ENCODE peak calls at places on chromosomes 13 and 19, in four cellular contexts. One of them, this sample, is unnamed. For H3K27me3, the result is how much of the 10 kb centered on the place peaks cover.

GRCh38 chr19:45785097-45785496 is 2.8 kb upstream of the DMPK start:
- DNase-seq in AG04450: no peak
- DNase-seq in psoas muscle: no peak
- DNase-seq in keratinocyte: no peak
- DNase-seq in this sample: no peak

GRCh38 chr19:42657551-42657950 is 62.8 kb upstream of the CEACAM8 start:
- DNase-seq in psoas muscle: no peak
- DNase-seq in AG04450: no peak
- DNase-seq in keratinocyte: no peak
- DNase-seq in this sample: no peak

GRCh38 chr13:52010890-52011689 is at the start of gene ATP7B:
- DNase-seq in AG04450: no peak
- DNase-seq in psoas muscle: peak
- DNase-seq in keratinocyte: no peak
- DNase-seq in this sample: no peak

GRCh38 chr13:48403151-48403631 is 9.7 kb downstream of the LPAR6 start:
- DNase-seq in psoas muscle: no peak
- DNase-seq in keratinocyte: no peak
- DNase-seq in AG04450: no peak
- DNase-seq in this sample: no peak

GRCh38 chr13:25778808-25779207 is 273.0 kb downstream of the SHISA2 start:
- DNase-seq in keratinocyte: no peak
- DNase-seq in psoas muscle: no peak
- DNase-seq in AG04450: no peak
- DNase-seq in this sample: no peak

GRCh38 chr13:58977085-58977484 is 1186.6 kb downstream of the DIAPH3 start:
- DNase-seq in AG04450: no peak
- DNase-seq in psoas muscle: no peak
- DNase-seq in keratinocyte: no peak
- DNase-seq in this sample: no peak

GRCh38 chr19:53908106-53908932 is 759 bp upstream of the CACNG7 start:
- DNase-seq in keratinocyte: no peak
- DNase-seq in psoas muscle: peak
- DNase-seq in AG04450: peak
- DNase-seq in this sample: no peak

GRCh38 chr13:31433756-31434155 is 234.0 kb downstream of the B3GLCT start:
- DNase-seq in AG04450: no peak
- DNase-seq in psoas muscle: no peak
- DNase-seq in keratinocyte: no peak
- DNase-seq in this sample: no peak

GRCh38 chr13:48334534-48335127 is 31.1 kb downstream of the RB1 start:
- DNase-seq in AG04450: no peak
- DNase-seq in psoas muscle: no peak
- DNase-seq in keratinocyte: peak
- DNase-seq in this sample: peak

GRCh38 chr19:6223461-6224307 is 56.1 kb downstream of the MLLT1 start:
- DNase-seq in psoas muscle: peak
- DNase-seq in keratinocyte: no peak
- DNase-seq in AG04450: no peak
- DNase-seq in this sample: no peak

GRCh38 chr19:49104229-49104864 is 9.8 kb upstream of the LIN7B start:
- DNase-seq in psoas muscle: no peak
- DNase-seq in keratinocyte: no peak
- DNase-seq in AG04450: no peak
- DNase-seq in this sample: no peak

GRCh38 chr19:18519962-18520847 is 1.7 kb downstream of the ELL start:
- DNase-seq in psoas muscle: peak
- DNase-seq in keratinocyte: peak
- DNase-seq in AG04450: peak
- DNase-seq in this sample: peak

GRCh38 chr13:98039261-98039660 is 85.8 kb downstream of the IPO5 start:
- DNase-seq in keratinocyte: no peak
- DNase-seq in psoas muscle: no peak
- DNase-seq in AG04450: no peak
- DNase-seq in this sample: no peak

GRCh38 chr13:110676511-110677204 is 29.3 kb downstream of the CARS2 start:
- DNase-seq in keratinocyte: no peak
- DNase-seq in psoas muscle: no peak
- DNase-seq in AG04450: no peak
- DNase-seq in this sample: no peak

GRCh38 chr19:50328257-50329145 is 676 bp downstream of the KCNC3 start:
- DNase-seq in AG04450: no peak
- DNase-seq in keratinocyte: no peak
- DNase-seq in psoas muscle: no peak
- DNase-seq in this sample: no peak

GRCh38 chr19:18385675-18386542 is at the start of gene GDF15:
- DNase-seq in keratinocyte: no peak
- DNase-seq in AG04450: peak
- DNase-seq in psoas muscle: peak
- DNase-seq in this sample: peak

GRCh38 chr19:5923356-5923755 is 9.3 kb downstream of the CAPS start:
- DNase-seq in keratinocyte: no peak
- DNase-seq in psoas muscle: no peak
- DNase-seq in AG04450: no peak
- DNase-seq in this sample: no peak

GRCh38 chr13:85737952-85738351 is 61.3 kb downstream of the SLITRK6 start:
- DNase-seq in psoas muscle: no peak
- DNase-seq in AG04450: no peak
- DNase-seq in keratinocyte: no peak
- DNase-seq in this sample: no peak

GRCh38 chr19:11025006-11025405 is 64.2 kb downstream of the SMARCA4 start:
- DNase-seq in AG04450: no peak
- DNase-seq in keratinocyte: no peak
- DNase-seq in psoas muscle: no peak
- DNase-seq in this sample: no peak

GRCh38 chr13:30049692-30050091 is 199.3 kb upstream of the UBL3 start:
- DNase-seq in AG04450: no peak
- DNase-seq in psoas muscle: no peak
- DNase-seq in keratinocyte: no peak
- DNase-seq in this sample: no peak

GRCh38 chr13:71610876-71611275 is 256.1 kb downstream of the DACH1 start:
- DNase-seq in keratinocyte: no peak
- DNase-seq in psoas muscle: no peak
- DNase-seq in AG04450: no peak
- DNase-seq in this sample: no peak

GRCh38 chr19:28727133-28727834 is 485.7 kb downstream of the UQCRFS1 start:
- DNase-seq in keratinocyte: no peak
- DNase-seq in psoas muscle: no peak
- DNase-seq in AG04450: no peak
- DNase-seq in this sample: no peak

GRCh38 chr19:2983351-2984195 is 6.2 kb downstream of the TLE6 start:
- DNase-seq in psoas muscle: peak
- DNase-seq in AG04450: no peak
- DNase-seq in keratinocyte: no peak
- DNase-seq in this sample: no peak

GRCh38 chr19:29380581-29380980 is 145.2 kb upstream of the VSTM2B start:
- DNase-seq in keratinocyte: no peak
- DNase-seq in psoas muscle: no peak
- DNase-seq in AG04450: no peak
- DNase-seq in this sample: no peak

GRCh38 chr13:82627183-82627582 is 1255.1 kb downstream of the SLITRK1 start:
- DNase-seq in psoas muscle: no peak
- DNase-seq in AG04450: peak
- DNase-seq in keratinocyte: no peak
- DNase-seq in this sample: peak

GRCh38 chr13:40401911-40402776 is 264.3 kb downstream of the FOXO1 start:
- DNase-seq in AG04450: peak
- DNase-seq in keratinocyte: no peak
- DNase-seq in psoas muscle: peak
- DNase-seq in this sample: peak

GRCh38 chr13:20997301-20998061 is 63.9 kb downstream of the LATS2 start:
- DNase-seq in keratinocyte: peak
- DNase-seq in psoas muscle: peak
- DNase-seq in AG04450: peak
- DNase-seq in this sample: peak

GRCh38 chr13:85521586-85521985 is 277.6 kb downstream of the SLITRK6 start:
- DNase-seq in psoas muscle: no peak
- DNase-seq in AG04450: no peak
- DNase-seq in keratinocyte: no peak
- DNase-seq in this sample: no peak

GRCh38 chr19:10891360-10892108 is 20.2 kb downstream of the CARM1 start:
- DNase-seq in psoas muscle: no peak
- DNase-seq in keratinocyte: peak
- DNase-seq in AG04450: no peak
- DNase-seq in this sample: no peak

GRCh38 chr19:16628984-16629691 is 1.1 kb upstream of the MED26 start:
- DNase-seq in keratinocyte: no peak
- DNase-seq in psoas muscle: peak
- DNase-seq in AG04450: peak
- DNase-seq in this sample: peak

GRCh38 chr19:45630463-45630862 is 8.7 kb downstream of the EML2 start:
- DNase-seq in keratinocyte: peak
- DNase-seq in AG04450: no peak
- DNase-seq in psoas muscle: no peak
- DNase-seq in this sample: peak

GRCh38 chr19:37594982-37595382 is 306 bp downstream of the ZNF540 start:
- DNase-seq in psoas muscle: peak
- DNase-seq in keratinocyte: peak
- DNase-seq in AG04450: peak
- DNase-seq in this sample: no peak

GRCh38 chr13:43129511-43130130 is 106.2 kb downstream of the DNAJC15 start:
- DNase-seq in psoas muscle: no peak
- DNase-seq in AG04450: no peak
- DNase-seq in keratinocyte: no peak
- DNase-seq in this sample: no peak

GRCh38 chr13:79500829-79501228 is 19.9 kb downstream of the NDFIP2 start:
- DNase-seq in keratinocyte: no peak
- DNase-seq in psoas muscle: no peak
- DNase-seq in AG04450: no peak
- DNase-seq in this sample: no peak

GRCh38 chr19:719636-720377 is 11.1 kb downstream of the PALM start:
- DNase-seq in psoas muscle: no peak
- DNase-seq in keratinocyte: no peak
- DNase-seq in AG04450: no peak
- DNase-seq in this sample: no peak

GRCh38 chr19:719081-719512 is 10.4 kb downstream of the PALM start:
- DNase-seq in AG04450: no peak
- DNase-seq in keratinocyte: no peak
- DNase-seq in psoas muscle: peak
- DNase-seq in this sample: peak

GRCh38 chr19:722553-723101 is 13.9 kb downstream of the PALM start:
- DNase-seq in AG04450: no peak
- DNase-seq in psoas muscle: peak
- DNase-seq in keratinocyte: no peak
- DNase-seq in this sample: no peak

GRCh38 chr19:718251-719024 is 9.7 kb downstream of the PALM start:
- DNase-seq in keratinocyte: no peak
- DNase-seq in AG04450: no peak
- DNase-seq in psoas muscle: no peak
- DNase-seq in this sample: no peak

DNA sequence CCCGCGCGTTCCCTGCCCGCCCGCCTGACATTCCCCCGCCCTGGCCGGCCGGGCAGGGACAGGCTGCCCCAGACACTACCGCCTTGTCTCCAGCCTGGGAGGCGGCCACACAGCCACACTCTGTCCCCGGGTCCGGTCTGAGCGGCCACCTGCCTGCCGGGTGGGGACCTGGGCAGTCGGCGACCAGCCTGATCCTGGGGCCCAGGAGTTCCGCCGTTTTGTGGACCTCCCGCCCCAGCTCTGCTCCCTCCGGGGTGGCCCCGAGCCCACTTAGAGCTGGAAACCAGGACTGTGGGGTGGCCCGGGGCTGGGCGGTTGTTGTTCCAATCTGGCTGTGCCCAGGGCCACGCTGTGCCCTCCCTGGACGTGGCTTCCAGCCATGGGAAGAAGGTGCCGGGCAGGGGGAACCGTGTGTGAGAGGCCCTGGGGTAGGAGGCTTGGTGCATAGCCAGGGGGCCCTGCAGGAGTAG is 12.0 kb downstream of the PALM start:
- DNase-seq in AG04450: no peak
- DNase-seq in psoas muscle: no peak
- DNase-seq in keratinocyte: no peak
- DNase-seq in this sample: no peak
- H3K27me3 ChIP-seq in AG04450: under half
- H3K27me3 ChIP-seq in psoas muscle: under half
- H3K27me3 ChIP-seq in keratinocyte: under half
- H3K27me3 ChIP-seq in this sample: under half

GRCh38 chr19:14978377-14978776 is 1.3 kb downstream of the SLC1A6 start:
- DNase-seq in AG04450: no peak
- DNase-seq in keratinocyte: no peak
- DNase-seq in psoas muscle: no peak
- DNase-seq in this sample: no peak
- H3K27me3 ChIP-seq in AG04450: under half
- H3K27me3 ChIP-seq in keratinocyte: under half
- H3K27me3 ChIP-seq in psoas muscle: under half
- H3K27me3 ChIP-seq in this sample: under half

DNA sequence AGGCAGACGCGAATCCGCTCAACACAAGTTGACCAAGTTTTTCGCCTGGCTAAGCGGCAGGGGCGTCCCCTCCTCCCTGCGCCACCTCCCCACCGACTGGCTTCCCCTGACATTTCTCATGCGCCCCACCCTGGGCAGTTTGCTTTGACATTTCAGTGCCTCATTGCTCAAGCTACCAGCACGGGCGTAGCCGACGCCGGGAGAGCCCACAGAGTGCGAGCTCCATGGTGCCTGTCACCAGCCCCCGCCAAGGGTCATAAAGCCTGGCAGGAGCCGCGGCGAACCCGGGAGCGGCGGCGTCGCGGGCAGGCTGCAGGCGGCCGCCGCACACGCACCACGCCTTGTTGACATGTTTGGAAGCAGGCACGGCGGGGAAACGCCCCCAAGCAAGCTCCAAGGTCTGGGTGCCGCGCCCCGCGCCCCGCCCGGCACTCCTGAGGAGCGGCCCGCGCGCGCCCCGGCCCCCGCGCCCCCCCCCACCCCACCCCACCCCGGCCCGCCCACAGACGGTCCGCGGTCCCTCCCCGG is 640 bp downstream of the FBXL3 start:
- DNase-seq in AG04450: no peak
- DNase-seq in keratinocyte: no peak
- DNase-seq in psoas muscle: peak
- DNase-seq in this sample: no peak
- H3K27me3 ChIP-seq in AG04450: under half
- H3K27me3 ChIP-seq in keratinocyte: under half
- H3K27me3 ChIP-seq in psoas muscle: under half
- H3K27me3 ChIP-seq in this sample: under half

DNA sequence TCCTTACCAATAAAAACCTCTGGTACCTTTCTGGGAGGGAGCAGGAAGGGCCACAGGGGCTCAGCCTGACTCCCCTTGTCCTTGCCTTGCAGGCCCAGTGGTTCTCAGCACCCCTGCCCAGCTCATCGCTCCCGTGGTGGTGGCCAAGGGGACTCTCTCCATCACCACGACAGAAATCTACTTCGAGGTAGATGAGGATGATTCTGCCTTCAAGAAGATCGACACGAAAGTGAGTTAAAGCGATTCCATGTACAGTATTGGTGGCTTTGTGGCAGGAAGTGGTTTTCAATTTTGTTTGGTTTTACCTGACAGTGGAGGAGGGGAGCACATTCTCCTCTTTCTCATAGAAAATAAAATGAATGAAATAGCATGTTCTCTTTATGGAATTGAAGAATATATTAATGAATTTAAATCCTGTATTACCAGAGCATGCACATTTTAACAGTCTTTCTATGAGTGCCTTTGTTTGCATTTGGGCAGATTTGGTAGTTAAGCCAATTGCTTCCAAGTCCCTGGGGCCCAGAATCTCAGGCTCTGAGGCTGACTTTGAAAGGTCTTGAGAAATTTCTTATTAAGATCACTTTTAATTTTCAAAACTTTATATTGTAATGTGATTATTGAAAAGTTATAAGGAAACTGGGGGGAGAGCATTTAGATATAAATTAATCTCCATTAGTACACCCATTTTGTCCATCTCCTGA is 4.0 kb downstream of the MAB21L1 start:
- DNase-seq in psoas muscle: peak
- DNase-seq in AG04450: no peak
- DNase-seq in keratinocyte: no peak
- DNase-seq in this sample: no peak
- H3K27me3 ChIP-seq in psoas muscle: under half
- H3K27me3 ChIP-seq in AG04450: half or more
- H3K27me3 ChIP-seq in keratinocyte: half or more
- H3K27me3 ChIP-seq in this sample: under half